ENCODE peak calls at places on chromosomes 5 and 9, in ten cellular contexts. N, C, R, D, S, F, W, Z, G and O are unnamed samples. For H3K4me1, the result is how much of the 10 kb centered on the place peaks cover.

GRCh38 chr5:156526081-156527017 is 199.4 kb downstream of the SGCD start:
- DNase-seq in S (no peak), Z (no peak), W (no peak), C (no peak), G (no peak), N (no peak), F (peak), R (peak), D (no peak), O (no peak)

GRCh38 chr5:179866241-179867078 is 7.8 kb upstream of the MRNIP start:
- DNase-seq in G (no peak), S (no peak), D (no peak), R (no peak), F (no peak), C (no peak), N (no peak), W (no peak), Z (no peak), O (peak)

GRCh38 chr5:79924936-79925893 is 65.8 kb downstream of the MTX3 start:
- DNase-seq in G (no peak), D (no peak), W (no peak), R (peak), N (peak), Z (peak), S (no peak), C (peak), F (peak), O (peak)

GRCh38 chr5:14109771-14110170 is 33.4 kb upstream of the TRIO start:
- DNase-seq in W (no peak), G (no peak), S (no peak), F (peak), Z (no peak), D (no peak), N (peak), C (no peak), R (peak), O (no peak)

GRCh38 chr5:97071101-97071500 is 71.3 kb downstream of the LIX1 start:
- DNase-seq in C (peak), R (peak), N (no peak), S (peak), W (no peak), G (no peak), F (peak), D (no peak), Z (no peak), O (no peak)

GRCh38 chr9:106557996-106558667 is 304.8 kb upstream of the ZNF462 start:
- DNase-seq in G (no peak), N (no peak), R (no peak), F (no peak), W (no peak), C (no peak), Z (no peak), S (no peak), D (no peak), O (no peak)

GRCh38 chr5:176529824-176530195 is 7.4 kb downstream of the RNF44 start:
- DNase-seq in N (no peak), G (no peak), Z (no peak), R (no peak), F (no peak), S (no peak), W (no peak), C (no peak), D (no peak), O (no peak)

GRCh38 chr9:116389546-116390305 is 236.1 kb downstream of the PAPPA start:
- DNase-seq in N (no peak), Z (no peak), D (no peak), W (no peak), R (no peak), F (peak), C (no peak), S (no peak), G (no peak), O (no peak)

GRCh38 chr9:7507026-7507425 is 292.6 kb downstream of the DMAC1 start:
- DNase-seq in F (no peak), N (no peak), R (no peak), W (no peak), C (no peak), Z (no peak), D (no peak), S (no peak), G (no peak), O (no peak)

GRCh38 chr5:72600401-72600981 is 93.3 kb upstream of the ZNF366 start:
- DNase-seq in S (peak), N (no peak), C (peak), Z (no peak), F (peak), G (peak), R (peak), W (no peak), D (no peak), O (no peak)

GRCh38 chr5:72101828-72102227 is 5.4 kb upstream of the MAP1B start:
- DNase-seq in G (no peak), N (no peak), S (peak), Z (no peak), F (peak), C (peak), R (peak), D (no peak), W (no peak), O (no peak)

GRCh38 chr5:67773439-67773988 is 442.0 kb upstream of the PIK3R1 start:
- DNase-seq in Z (no peak), G (peak), C (peak), R (no peak), W (peak), F (peak), S (peak), D (no peak), N (peak), O (no peak)

GRCh38 chr5:123659006-123659405 is 147.0 kb downstream of the CSNK1G3 start:
- DNase-seq in S (peak), Z (no peak), F (peak), W (no peak), G (no peak), N (no peak), C (no peak), R (no peak), D (no peak), O (no peak)

GRCh38 chr9:38395653-38396370 is 3.3 kb downstream of the ALDH1B1 start:
- DNase-seq in C (no peak), R (no peak), W (no peak), N (no peak), F (no peak), D (no peak), Z (no peak), G (no peak), S (no peak), O (no peak)

DNA sequence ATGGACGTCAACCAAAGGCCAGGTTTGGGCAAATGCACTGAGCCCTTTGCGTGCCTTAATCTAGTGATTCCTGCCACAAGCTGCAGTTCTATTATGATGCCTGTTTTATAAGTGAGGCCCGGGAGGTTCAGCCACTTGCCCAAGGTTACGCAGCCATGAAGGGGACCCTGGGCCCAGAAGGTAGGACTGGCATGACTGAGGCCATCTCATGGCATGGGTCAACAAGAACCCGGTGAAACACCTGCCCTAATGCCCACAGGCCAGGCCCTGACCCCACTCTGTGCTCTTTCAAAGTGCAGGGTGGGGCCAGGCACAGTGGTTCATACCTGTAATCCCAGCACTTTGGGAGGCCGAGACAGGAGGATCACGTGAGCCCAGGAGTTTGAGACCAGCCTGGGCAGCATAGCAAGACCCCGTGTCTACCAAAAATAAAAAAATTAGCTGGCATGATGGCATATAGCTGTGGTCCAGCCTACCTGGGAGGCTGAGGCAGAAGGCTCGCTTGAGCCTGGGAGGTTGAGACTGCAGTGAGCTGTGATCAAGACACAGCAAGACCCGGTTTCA is 8.6 kb downstream of the NINJ1 start:
- DNase-seq in N (no peak), C (no peak), S (no peak), Z (no peak), D (no peak), G (no peak), F (no peak), W (no peak), R (no peak), O (no peak)
- H3K9ac ChIP-seq in N (no peak), C (no peak), S (no peak), Z (no peak), D (no peak), G (no peak), F (no peak), W (no peak), R (no peak), O (no peak)

GRCh38 chr9:127457191-127457878 is 6.0 kb downstream of the LRSAM1 start:
- DNase-seq in R (no peak), W (no peak), S (no peak), C (no peak), G (no peak), Z (no peak), N (peak), D (no peak), F (no peak), O (no peak)

GRCh38 chr9:127463891-127464290 is 12.6 kb downstream of the LRSAM1 start:
- DNase-seq in F (peak), N (no peak), D (no peak), C (peak), G (no peak), W (no peak), R (peak), S (peak), Z (no peak), O (no peak)

GRCh38 chr9:127463382-127463781 is 12.1 kb downstream of the LRSAM1 start:
- DNase-seq in D (no peak), Z (no peak), S (no peak), G (no peak), W (no peak), C (no peak), F (no peak), N (no peak), R (no peak), O (no peak)

GRCh38 chr9:127455299-127455992 is 4.1 kb downstream of the LRSAM1 start:
- DNase-seq in C (no peak), Z (no peak), D (peak), R (no peak), N (no peak), F (peak), W (no peak), S (no peak), G (peak), O (peak)

DNA sequence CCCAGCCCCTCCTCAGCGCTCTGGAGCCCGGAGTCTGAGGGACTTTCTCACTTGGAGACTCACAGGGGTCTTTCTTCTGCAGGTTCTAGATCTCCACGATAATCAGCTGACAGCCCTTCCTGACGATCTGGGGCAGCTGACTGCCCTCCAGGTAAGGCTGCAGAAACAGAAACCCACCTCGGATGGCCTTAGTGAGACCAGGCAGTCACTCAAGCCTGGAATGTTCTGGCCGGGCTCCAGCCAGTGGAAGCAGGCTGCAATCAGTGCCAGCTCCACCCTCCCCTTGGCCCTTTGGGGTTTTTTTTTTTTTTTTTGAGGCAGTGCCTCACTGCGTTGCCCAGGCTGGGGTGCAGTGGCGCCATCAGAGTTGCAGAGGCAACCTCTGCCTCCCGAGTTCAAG is 7.6 kb downstream of the LRSAM1 start:
- DNase-seq in D (no peak), R (no peak), C (no peak), N (no peak), F (no peak), Z (no peak), S (no peak), G (no peak), W (no peak), O (no peak)
- H3K4me3 ChIP-seq in D (no peak), R (no peak), C (no peak), N (no peak), F (no peak), Z (no peak), S (no peak), G (no peak), W (no peak), O (no peak)

GRCh38 chr5:151234476-151235238 is 10.8 kb upstream of the CCDC69 start:
- DNase-seq in N (no peak), D (no peak), F (peak), R (peak), S (peak), G (no peak), Z (no peak), W (no peak), C (peak), O (peak)
- H3K4me1 ChIP-seq in N (under half), D (under half), F (under half), R (under half), S (under half), G (under half), Z (under half), W (under half), C (under half), O (half or more)

DNA sequence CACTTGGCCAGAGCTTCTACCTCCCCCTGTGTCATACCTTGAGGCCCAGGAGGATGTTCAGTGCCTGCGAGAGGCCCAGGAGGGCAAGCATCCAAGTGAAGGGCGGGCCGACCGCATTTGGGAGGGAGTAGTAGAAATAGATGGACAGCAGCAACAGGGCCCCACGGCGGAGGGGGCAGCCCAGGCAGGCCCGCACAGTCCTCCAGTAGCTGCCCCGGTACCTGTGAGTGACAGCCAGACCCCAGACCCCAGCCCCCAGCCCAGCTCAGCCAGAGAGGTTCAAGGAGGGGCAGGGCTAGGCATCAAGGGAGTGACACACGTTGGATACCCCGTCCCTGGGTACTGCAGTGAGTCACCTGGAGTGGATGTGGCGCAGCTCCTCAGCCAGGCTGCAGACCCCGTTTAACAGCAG is 1.4 kb downstream of the STING1 start:
- DNase-seq in W (no peak), C (no peak), F (peak), G (peak), Z (no peak), D (peak), R (no peak), S (no peak), N (no peak), O (no peak)
- H3K9ac ChIP-seq in W (no peak), C (peak), F (peak), G (peak), Z (no peak), D (peak), R (peak), S (peak), N (no peak), O (no peak)

DNA sequence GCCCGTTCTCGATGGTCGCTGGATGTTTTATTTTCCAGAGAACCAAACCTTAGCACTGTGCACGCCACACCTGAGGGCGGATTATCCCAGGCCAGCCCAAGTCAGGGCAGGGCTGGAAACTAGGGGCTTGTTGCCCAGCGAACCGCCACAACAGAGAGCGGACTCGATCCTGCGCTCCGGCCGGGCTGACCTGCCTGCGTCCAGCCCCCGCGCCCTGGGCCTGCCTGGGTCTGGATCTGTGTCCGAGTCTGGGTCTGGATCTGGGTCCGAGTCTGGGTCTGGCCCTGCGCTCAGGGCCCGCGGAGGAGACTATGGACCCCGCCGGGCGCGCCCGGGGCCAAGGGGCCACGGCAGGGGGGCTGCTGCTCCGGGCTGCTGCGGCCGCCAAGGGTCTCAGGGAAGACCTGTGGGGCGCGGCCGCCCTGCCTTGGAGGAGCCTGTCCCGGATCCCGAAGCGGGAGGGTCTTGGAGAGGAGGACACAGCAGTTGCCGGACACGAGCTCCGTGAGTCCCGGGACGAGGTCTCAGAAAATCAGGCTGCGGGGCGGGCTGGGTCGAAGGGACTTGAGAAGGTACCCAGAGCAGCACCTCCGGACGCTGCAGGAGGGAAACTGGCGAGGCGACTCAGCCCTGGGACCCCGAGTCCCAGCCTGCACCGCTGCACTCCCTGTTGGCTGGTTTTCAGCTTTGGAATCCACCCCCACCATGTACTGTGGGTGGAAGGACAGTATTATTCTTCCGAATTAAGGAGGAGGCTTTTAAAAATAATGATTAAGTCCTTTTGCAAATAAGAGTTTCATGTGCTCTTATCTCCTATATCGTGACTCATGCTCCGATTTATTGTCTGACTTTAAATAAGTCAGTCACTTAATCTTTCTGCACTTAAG is at the start of gene ANKDD1B:
- DNase-seq in D (no peak), N (peak), W (peak), S (peak), F (peak), Z (no peak), G (peak), C (peak), R (peak), O (no peak)
- H3K4me3 ChIP-seq in D (no peak), N (peak), W (peak), S (peak), F (peak), Z (peak), G (peak), C (peak), R (peak), O (no peak)

GRCh38 chr9:120920495-120921178 is 6.0 kb downstream of the TRAF1 start:
- DNase-seq in F (no peak), N (peak), Z (no peak), W (no peak), C (no peak), G (no peak), D (no peak), S (no peak), R (no peak), O (no peak)
- H3K4me1 ChIP-seq in F (under half), N (under half), Z (under half), W (under half), C (under half), G (under half), D (under half), S (under half), R (under half), O (half or more)

DNA sequence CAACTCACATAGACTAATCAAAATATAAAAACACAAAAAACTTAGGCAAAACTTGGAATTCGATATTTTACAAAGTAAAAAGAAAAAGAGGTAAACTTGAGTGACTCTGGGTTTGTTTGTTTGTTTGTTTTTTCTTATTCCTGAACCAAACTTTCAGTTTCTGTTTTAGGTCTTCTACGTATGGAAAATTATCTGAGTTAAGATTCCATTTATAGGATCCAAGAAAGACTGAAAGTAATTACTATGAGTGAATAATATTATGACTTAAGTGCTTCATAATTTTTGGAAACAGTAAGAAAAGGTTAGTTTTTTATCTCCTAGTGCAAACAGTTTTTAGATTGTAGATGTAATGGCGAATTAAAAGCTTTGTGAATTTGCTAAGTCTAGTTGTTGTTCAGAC is 13.2 kb downstream of the ST8SIA4 start:
- DNase-seq in F (no peak), D (no peak), W (no peak), Z (no peak), G (peak), R (no peak), C (peak), S (no peak), N (no peak), O (peak)
- H3K9ac ChIP-seq in F (no peak), D (no peak), W (no peak), Z (no peak), G (no peak), R (no peak), C (peak), S (no peak), N (no peak), O (peak)

GRCh38 chr5:88881566-88881965 is 1.4 kb downstream of the MEF2C start:
- DNase-seq in C (peak), S (no peak), N (no peak), W (no peak), Z (no peak), F (peak), D (no peak), G (peak), R (peak), O (peak)

GRCh38 chr5:88882321-88883038 is 504 bp downstream of the MEF2C start:
- DNase-seq in D (no peak), S (no peak), F (peak), N (no peak), G (peak), R (peak), W (no peak), Z (no peak), C (peak), O (peak)

GRCh38 chr5:88879724-88880123 is 3.3 kb downstream of the MEF2C start:
- DNase-seq in C (no peak), R (no peak), Z (no peak), S (no peak), D (no peak), W (no peak), G (peak), F (no peak), N (peak), O (peak)

GRCh38 chr5:88878976-88879375 is 4.0 kb downstream of the MEF2C start:
- DNase-seq in Z (no peak), N (no peak), W (no peak), S (no peak), F (peak), G (peak), R (peak), C (peak), D (no peak), O (peak)

DNA sequence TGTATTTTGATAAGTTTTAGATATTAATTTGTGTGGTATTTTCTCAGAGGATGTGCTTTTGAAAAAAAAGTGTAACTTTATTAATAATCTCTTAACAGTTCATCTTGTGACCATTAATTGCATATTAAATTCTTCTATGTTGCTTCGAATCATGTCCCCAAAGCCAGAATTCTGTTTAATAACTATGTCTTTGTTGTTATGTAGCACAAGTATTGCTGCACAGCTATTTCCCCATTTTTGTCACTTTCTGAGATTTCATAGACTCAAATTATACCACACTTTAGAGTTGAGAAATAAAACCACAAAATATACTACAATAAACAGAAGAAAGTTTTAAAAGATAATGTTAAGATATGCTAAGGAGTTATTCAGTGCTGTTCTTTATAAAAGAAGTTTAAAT is 2.8 kb downstream of the MEF2C start:
- DNase-seq in Z (no peak), R (no peak), W (no peak), D (no peak), S (no peak), G (no peak), N (no peak), C (no peak), F (no peak), O (peak)
- H3K4me3 ChIP-seq in Z (no peak), R (no peak), W (no peak), D (peak), S (no peak), G (peak), N (no peak), C (no peak), F (no peak), O (peak)